ENCODE peak calls at places on chromosomes 3 and 15, in four cellular contexts. One of them, this sample, is unnamed.

GRCh38 chr15:87211547-87211946 is 1045.0 kb downstream of the NTRK3 start:
- DNase-seq in IMR-90: no peak
- DNase-seq in mesenchymal stem cell: no peak
- DNase-seq in H9: no peak
- DNase-seq in this sample: no peak

GRCh38 chr3:147392083-147392916 is 14.0 kb downstream of the ZIC4 start:
- DNase-seq in H9: peak
- DNase-seq in mesenchymal stem cell: no peak
- DNase-seq in IMR-90: no peak
- DNase-seq in this sample: peak

GRCh38 chr3:167716920-167717319 is 17.8 kb downstream of the PDCD10 start:
- DNase-seq in IMR-90: no peak
- DNase-seq in H9: no peak
- DNase-seq in mesenchymal stem cell: no peak
- DNase-seq in this sample: no peak

GRCh38 chr3:129623447-129624118 is 17.1 kb upstream of the PLXND1 start:
- DNase-seq in IMR-90: no peak
- DNase-seq in mesenchymal stem cell: peak
- DNase-seq in H9: no peak
- DNase-seq in this sample: peak

GRCh38 chr3:37590328-37591079 is 271.2 kb upstream of the CTDSPL start:
- DNase-seq in H9: no peak
- DNase-seq in mesenchymal stem cell: no peak
- DNase-seq in IMR-90: no peak
- DNase-seq in this sample: no peak

GRCh38 chr3:74630602-74631001 is 16.1 kb upstream of the CNTN3 start:
- DNase-seq in IMR-90: peak
- DNase-seq in mesenchymal stem cell: no peak
- DNase-seq in H9: no peak
- DNase-seq in this sample: no peak

GRCh38 chr3:183291511-183292031 is 38.5 kb downstream of the B3GNT5 start:
- DNase-seq in mesenchymal stem cell: peak
- DNase-seq in H9: no peak
- DNase-seq in IMR-90: peak
- DNase-seq in this sample: no peak

GRCh38 chr3:56878046-56878445 is 76.3 kb upstream of the ARHGEF3 start:
- DNase-seq in IMR-90: peak
- DNase-seq in H9: no peak
- DNase-seq in mesenchymal stem cell: peak
- DNase-seq in this sample: no peak

GRCh38 chr3:4340411-4341335 is 37.5 kb downstream of the SETMAR start:
- DNase-seq in IMR-90: no peak
- DNase-seq in H9: no peak
- DNase-seq in mesenchymal stem cell: peak
- DNase-seq in this sample: no peak

GRCh38 chr15:82100116-82100795 is 54.4 kb upstream of the MEX3B start:
- DNase-seq in IMR-90: peak
- DNase-seq in H9: no peak
- DNase-seq in mesenchymal stem cell: no peak
- DNase-seq in this sample: no peak

GRCh38 chr15:81531141-81531592 is 157.2 kb upstream of the TMC3 start:
- DNase-seq in IMR-90: peak
- DNase-seq in mesenchymal stem cell: peak
- DNase-seq in H9: peak
- DNase-seq in this sample: peak

GRCh38 chr3:48194446-48195071 is 6.3 kb upstream of the CDC25A start:
- DNase-seq in H9: peak
- DNase-seq in IMR-90: peak
- DNase-seq in mesenchymal stem cell: peak
- DNase-seq in this sample: peak

GRCh38 chr3:53085476-53085875 is 39.6 kb upstream of the SFMBT1 start:
- DNase-seq in IMR-90: no peak
- DNase-seq in H9: no peak
- DNase-seq in mesenchymal stem cell: no peak
- DNase-seq in this sample: no peak

GRCh38 chr3:8622873-8623725 is 21.5 kb downstream of the SSUH2 start:
- DNase-seq in mesenchymal stem cell: peak
- DNase-seq in H9: peak
- DNase-seq in IMR-90: peak
- DNase-seq in this sample: peak

GRCh38 chr3:18429021-18429745 is 4.0 kb upstream of the SATB1 start:
- DNase-seq in H9: no peak
- DNase-seq in IMR-90: no peak
- DNase-seq in mesenchymal stem cell: no peak
- DNase-seq in this sample: no peak

GRCh38 chr3:64329037-64329436 is 103.8 kb upstream of the PRICKLE2 start:
- DNase-seq in IMR-90: no peak
- DNase-seq in H9: no peak
- DNase-seq in mesenchymal stem cell: no peak
- DNase-seq in this sample: peak

GRCh38 chr3:157460253-157460652 is 23.6 kb downstream of the PTX3 start:
- DNase-seq in H9: no peak
- DNase-seq in IMR-90: peak
- DNase-seq in mesenchymal stem cell: no peak
- DNase-seq in this sample: no peak

GRCh38 chr3:100825574-100825973 is 116.3 kb downstream of the TFG start:
- DNase-seq in IMR-90: no peak
- DNase-seq in mesenchymal stem cell: no peak
- DNase-seq in H9: no peak
- DNase-seq in this sample: no peak

GRCh38 chr3:185716436-185717090 is 108.3 kb downstream of the IGF2BP2 start:
- DNase-seq in IMR-90: no peak
- DNase-seq in H9: no peak
- DNase-seq in mesenchymal stem cell: no peak
- DNase-seq in this sample: peak

GRCh38 chr3:43346990-43347749 is 60.8 kb downstream of the SNRK start:
- DNase-seq in mesenchymal stem cell: peak
- DNase-seq in IMR-90: peak
- DNase-seq in H9: no peak
- DNase-seq in this sample: no peak

GRCh38 chr15:92715753-92716152 is 60.2 kb upstream of the FAM174B start:
- DNase-seq in H9: no peak
- DNase-seq in mesenchymal stem cell: no peak
- DNase-seq in IMR-90: peak
- DNase-seq in this sample: no peak

GRCh38 chr3:188284455-188285212 is 130.7 kb downstream of the LPP start:
- DNase-seq in IMR-90: peak
- DNase-seq in mesenchymal stem cell: peak
- DNase-seq in H9: no peak
- DNase-seq in this sample: no peak

GRCh38 chr15:63556736-63557135 is 40.5 kb upstream of the FBXL22 start:
- DNase-seq in H9: no peak
- DNase-seq in mesenchymal stem cell: no peak
- DNase-seq in IMR-90: no peak
- DNase-seq in this sample: no peak

GRCh38 chr15:22845289-22845900 is 6.9 kb downstream of the NIPA2 start:
- DNase-seq in H9: peak
- DNase-seq in mesenchymal stem cell: no peak
- DNase-seq in IMR-90: peak
- DNase-seq in this sample: peak

GRCh38 chr3:191762323-191762960 is 301.5 kb downstream of the PYDC2 start:
- DNase-seq in IMR-90: no peak
- DNase-seq in mesenchymal stem cell: peak
- DNase-seq in H9: no peak
- DNase-seq in this sample: no peak

GRCh38 chr3:123084738-123085237 is 18.0 kb downstream of the PDIA5 start:
- DNase-seq in H9: peak
- DNase-seq in IMR-90: peak
- DNase-seq in mesenchymal stem cell: peak
- DNase-seq in this sample: peak

GRCh38 chr3:127518456-127519081 is 72.0 kb downstream of the TPRA1 start:
- DNase-seq in H9: no peak
- DNase-seq in mesenchymal stem cell: no peak
- DNase-seq in IMR-90: no peak
- DNase-seq in this sample: no peak

GRCh38 chr3:71776543-71776942 is 8.4 kb downstream of the PROK2 start:
- DNase-seq in H9: no peak
- DNase-seq in mesenchymal stem cell: no peak
- DNase-seq in IMR-90: no peak
- DNase-seq in this sample: no peak

GRCh38 chr15:43153269-43153668 is 19.9 kb downstream of the TMEM62 start:
- DNase-seq in mesenchymal stem cell: no peak
- DNase-seq in IMR-90: no peak
- DNase-seq in H9: no peak
- DNase-seq in this sample: no peak

GRCh38 chr15:25848769-25849430 is 14.2 kb downstream of the ATP10A start:
- DNase-seq in mesenchymal stem cell: no peak
- DNase-seq in H9: no peak
- DNase-seq in IMR-90: no peak
- DNase-seq in this sample: no peak

GRCh38 chr3:64174328-64174727 is 50.9 kb downstream of the PRICKLE2 start:
- DNase-seq in IMR-90: no peak
- DNase-seq in mesenchymal stem cell: no peak
- DNase-seq in H9: no peak
- DNase-seq in this sample: no peak

GRCh38 chr15:22262613-22263020 is 182.3 kb downstream of the OR4M2 start:
- DNase-seq in mesenchymal stem cell: no peak
- DNase-seq in IMR-90: no peak
- DNase-seq in H9: no peak
- DNase-seq in this sample: no peak

GRCh38 chr3:56190130-56190529 is 278.1 kb downstream of the ERC2 start:
- DNase-seq in IMR-90: no peak
- DNase-seq in mesenchymal stem cell: no peak
- DNase-seq in H9: no peak
- DNase-seq in this sample: no peak

GRCh38 chr15:77144492-77145070 is 73.7 kb upstream of the TSPAN3 start:
- DNase-seq in IMR-90: peak
- DNase-seq in H9: no peak
- DNase-seq in mesenchymal stem cell: peak
- DNase-seq in this sample: no peak

GRCh38 chr15:77145370-77145769 is 74.5 kb upstream of the TSPAN3 start:
- DNase-seq in H9: no peak
- DNase-seq in IMR-90: no peak
- DNase-seq in mesenchymal stem cell: peak
- DNase-seq in this sample: no peak

GRCh38 chr15:77143191-77143590 is 72.3 kb upstream of the TSPAN3 start:
- DNase-seq in mesenchymal stem cell: no peak
- DNase-seq in IMR-90: no peak
- DNase-seq in H9: no peak
- DNase-seq in this sample: no peak

GRCh38 chr15:77143606-77144005 is 72.7 kb upstream of the TSPAN3 start:
- DNase-seq in H9: no peak
- DNase-seq in mesenchymal stem cell: peak
- DNase-seq in IMR-90: peak
- DNase-seq in this sample: no peak

GRCh38 chr15:77144028-77144427 is 73.1 kb upstream of the TSPAN3 start:
- DNase-seq in mesenchymal stem cell: peak
- DNase-seq in H9: no peak
- DNase-seq in IMR-90: peak
- DNase-seq in this sample: no peak
- H3K9ac ChIP-seq in mesenchymal stem cell: peak
- H3K9ac ChIP-seq in H9: no peak
- H3K9ac ChIP-seq in IMR-90: peak
- H3K9ac ChIP-seq in this sample: no peak

GRCh38 chr3:140723576-140723975 is 45.7 kb downstream of the TRIM42 start:
- DNase-seq in mesenchymal stem cell: no peak
- DNase-seq in H9: no peak
- DNase-seq in IMR-90: no peak
- DNase-seq in this sample: no peak

GRCh38 chr3:140720242-140720641 is 42.4 kb downstream of the TRIM42 start:
- DNase-seq in IMR-90: no peak
- DNase-seq in mesenchymal stem cell: no peak
- DNase-seq in H9: no peak
- DNase-seq in this sample: no peak

GRCh38 chr3:140726061-140726460 is 48.2 kb downstream of the TRIM42 start:
- DNase-seq in IMR-90: no peak
- DNase-seq in H9: no peak
- DNase-seq in mesenchymal stem cell: no peak
- DNase-seq in this sample: no peak

GRCh38 chr3:140727886-140728285 is 50.0 kb downstream of the TRIM42 start:
- DNase-seq in H9: no peak
- DNase-seq in IMR-90: no peak
- DNase-seq in mesenchymal stem cell: no peak
- DNase-seq in this sample: no peak

GRCh38 chr3:140724856-140725812 is 47.3 kb downstream of the TRIM42 start:
- DNase-seq in mesenchymal stem cell: no peak
- DNase-seq in H9: no peak
- DNase-seq in IMR-90: no peak
- DNase-seq in this sample: no peak
- H3K9ac ChIP-seq in mesenchymal stem cell: no peak
- H3K9ac ChIP-seq in H9: no peak
- H3K9ac ChIP-seq in IMR-90: no peak
- H3K9ac ChIP-seq in this sample: no peak

DNA sequence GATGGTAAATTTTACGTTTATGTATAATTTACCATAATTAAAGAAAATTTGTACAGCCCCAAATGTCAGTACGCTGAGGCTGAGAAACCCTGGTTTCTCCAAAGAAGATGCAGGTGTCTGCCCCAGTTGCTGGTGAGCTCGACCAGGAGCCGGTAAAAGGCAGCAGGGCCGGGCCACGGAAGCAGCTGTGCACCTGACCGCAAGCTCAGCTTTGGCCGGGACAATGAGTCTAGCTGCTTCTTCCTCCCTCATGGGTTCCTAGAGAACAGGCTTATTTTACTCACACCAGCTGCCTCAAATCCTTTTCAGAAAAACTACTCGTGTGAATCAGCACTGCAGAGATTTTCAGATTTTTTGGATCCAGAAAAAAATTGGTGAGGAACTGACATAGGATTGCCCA is 18.0 kb upstream of the ZXDC start:
- DNase-seq in IMR-90: no peak
- DNase-seq in mesenchymal stem cell: no peak
- DNase-seq in H9: no peak
- DNase-seq in this sample: no peak
- H3K9ac ChIP-seq in IMR-90: no peak
- H3K9ac ChIP-seq in mesenchymal stem cell: no peak
- H3K9ac ChIP-seq in H9: no peak
- H3K9ac ChIP-seq in this sample: no peak

GRCh38 chr3:133805384-133805701 is 272 bp upstream of the SRPRB start:
- DNase-seq in H9: no peak
- DNase-seq in IMR-90: no peak
- DNase-seq in mesenchymal stem cell: no peak
- DNase-seq in this sample: no peak
- H3K9ac ChIP-seq in H9: no peak
- H3K9ac ChIP-seq in IMR-90: no peak
- H3K9ac ChIP-seq in mesenchymal stem cell: peak
- H3K9ac ChIP-seq in this sample: no peak